ENCODE peak calls at places on chromosomes 4 and X, in eight cellular contexts. One of them, this sample, is unnamed.

GRCh38 chr4:140423106-140423505 is 4.3 kb downstream of the CLGN start:
- DNase-seq in GM23248: peak; percentile 69
- DNase-seq in mammary epithelial cell: no peak
- DNase-seq in hepatocyte: no peak
- DNase-seq in GM23338: no peak
- DNase-seq in endothelial cell of umbilical vein: no peak
- DNase-seq in K562: no peak
- DNase-seq in neural progenitor cell: no peak
- DNase-seq in this sample: peak; percentile 36

GRCh38 chrX:120428309-120428708 is 40.8 kb downstream of the LAMP2 start:
- DNase-seq in GM23248: no peak
- DNase-seq in mammary epithelial cell: peak; percentile 30
- DNase-seq in hepatocyte: peak; percentile 9
- DNase-seq in GM23338: no peak
- DNase-seq in endothelial cell of umbilical vein: peak; percentile 49
- DNase-seq in K562: no peak
- DNase-seq in neural progenitor cell: no peak
- DNase-seq in this sample: no peak

GRCh38 chr4:163693211-163693610 is 198.7 kb downstream of the TMA16 start:
- DNase-seq in GM23248: peak; percentile 16
- DNase-seq in mammary epithelial cell: no peak
- DNase-seq in hepatocyte: no peak
- DNase-seq in GM23338: no peak
- DNase-seq in endothelial cell of umbilical vein: no peak
- DNase-seq in K562: no peak
- DNase-seq in neural progenitor cell: no peak
- DNase-seq in this sample: peak; percentile 76

GRCh38 chr4:77172336-77172735 is 15.3 kb downstream of the CCNG2 start:
- DNase-seq in GM23248: peak; percentile 96
- DNase-seq in mammary epithelial cell: peak; percentile 91
- DNase-seq in hepatocyte: no peak
- DNase-seq in GM23338: no peak
- DNase-seq in endothelial cell of umbilical vein: no peak
- DNase-seq in K562: no peak
- DNase-seq in neural progenitor cell: no peak
- DNase-seq in this sample: peak; percentile 98

GRCh38 chrX:136577562-136577961 is 45.5 kb downstream of the VGLL1 start:
- DNase-seq in GM23248: peak; percentile 69
- DNase-seq in mammary epithelial cell: peak; percentile 37
- DNase-seq in hepatocyte: peak; percentile 61
- DNase-seq in GM23338: peak; percentile 66
- DNase-seq in endothelial cell of umbilical vein: peak; percentile 36
- DNase-seq in K562: peak; percentile 53
- DNase-seq in neural progenitor cell: peak; percentile 67
- DNase-seq in this sample: peak; percentile 4

GRCh38 chrX:47420264-47420663 is 49.9 kb downstream of the ZNF157 start:
- DNase-seq in GM23248: peak; percentile 2
- DNase-seq in mammary epithelial cell: no peak
- DNase-seq in hepatocyte: no peak
- DNase-seq in GM23338: no peak
- DNase-seq in endothelial cell of umbilical vein: no peak
- DNase-seq in K562: no peak
- DNase-seq in neural progenitor cell: no peak
- DNase-seq in this sample: no peak

GRCh38 chrX:45850775-45851433 is 650.2 kb upstream of the DIPK2B start:
- DNase-seq in GM23248: peak; percentile 60
- DNase-seq in mammary epithelial cell: peak; percentile 44
- DNase-seq in hepatocyte: peak; percentile 50
- DNase-seq in GM23338: peak; percentile 19
- DNase-seq in endothelial cell of umbilical vein: no peak
- DNase-seq in K562: no peak
- DNase-seq in neural progenitor cell: peak; percentile 63
- DNase-seq in this sample: peak; percentile 25

GRCh38 chr4:137952116-137952515 is 290.0 kb downstream of the SLC7A11 start:
- DNase-seq in GM23248: no peak
- DNase-seq in mammary epithelial cell: no peak
- DNase-seq in hepatocyte: peak; percentile 6
- DNase-seq in GM23338: no peak
- DNase-seq in endothelial cell of umbilical vein: no peak
- DNase-seq in K562: no peak
- DNase-seq in neural progenitor cell: no peak
- DNase-seq in this sample: no peak

GRCh38 chr4:168610911-168611530 is 114.2 kb downstream of the PALLD start:
- DNase-seq in GM23248: peak; percentile 74
- DNase-seq in mammary epithelial cell: no peak
- DNase-seq in hepatocyte: no peak
- DNase-seq in GM23338: no peak
- DNase-seq in endothelial cell of umbilical vein: no peak
- DNase-seq in K562: no peak
- DNase-seq in neural progenitor cell: no peak
- DNase-seq in this sample: no peak

GRCh38 chr4:157514711-157515110 is 294.2 kb downstream of the GRIA2 start:
- DNase-seq in GM23248: no peak
- DNase-seq in mammary epithelial cell: no peak
- DNase-seq in hepatocyte: no peak
- DNase-seq in GM23338: peak; percentile 72
- DNase-seq in endothelial cell of umbilical vein: no peak
- DNase-seq in K562: no peak
- DNase-seq in neural progenitor cell: peak; percentile 36
- DNase-seq in this sample: no peak

GRCh38 chr4:19030048-19030447 is 1008.5 kb upstream of the LCORL start:
- DNase-seq in GM23248: no peak
- DNase-seq in mammary epithelial cell: no peak
- DNase-seq in hepatocyte: no peak
- DNase-seq in GM23338: peak; percentile 26
- DNase-seq in endothelial cell of umbilical vein: no peak
- DNase-seq in K562: no peak
- DNase-seq in neural progenitor cell: peak; percentile 18
- DNase-seq in this sample: peak; percentile 59

GRCh38 chr4:15691346-15692140 is 9.9 kb downstream of the FAM200B start:
- DNase-seq in GM23248: peak; percentile 79
- DNase-seq in mammary epithelial cell: peak; percentile 27
- DNase-seq in hepatocyte: no peak
- DNase-seq in GM23338: no peak
- DNase-seq in endothelial cell of umbilical vein: peak; percentile 19
- DNase-seq in K562: no peak
- DNase-seq in neural progenitor cell: peak; percentile 23
- DNase-seq in this sample: peak; percentile 69

GRCh38 chrX:27439771-27440170 is 23.4 kb downstream of the PPP4R3C start:
- DNase-seq in GM23248: no peak
- DNase-seq in mammary epithelial cell: no peak
- DNase-seq in hepatocyte: no peak
- DNase-seq in GM23338: no peak
- DNase-seq in endothelial cell of umbilical vein: peak; percentile 70
- DNase-seq in K562: no peak
- DNase-seq in neural progenitor cell: no peak
- DNase-seq in this sample: no peak

GRCh38 chr4:128958194-128958593 is 135.1 kb downstream of the SCLT1 start:
- DNase-seq in GM23248: no peak
- DNase-seq in mammary epithelial cell: no peak
- DNase-seq in hepatocyte: peak; percentile 13
- DNase-seq in GM23338: no peak
- DNase-seq in endothelial cell of umbilical vein: no peak
- DNase-seq in K562: no peak
- DNase-seq in neural progenitor cell: no peak
- DNase-seq in this sample: no peak

GRCh38 chr4:106869551-106869950 is 166.6 kb downstream of the DKK2 start:
- DNase-seq in GM23248: peak; percentile 86
- DNase-seq in mammary epithelial cell: peak; percentile 72
- DNase-seq in hepatocyte: no peak
- DNase-seq in GM23338: no peak
- DNase-seq in endothelial cell of umbilical vein: no peak
- DNase-seq in K562: no peak
- DNase-seq in neural progenitor cell: no peak
- DNase-seq in this sample: peak; percentile 47

GRCh38 chr4:56261027-56261426 is 126.3 kb downstream of the AASDH start:
- DNase-seq in GM23248: no peak
- DNase-seq in mammary epithelial cell: no peak
- DNase-seq in hepatocyte: no peak
- DNase-seq in GM23338: no peak
- DNase-seq in endothelial cell of umbilical vein: no peak
- DNase-seq in K562: no peak
- DNase-seq in neural progenitor cell: no peak
- DNase-seq in this sample: no peak

GRCh38 chrX:15988661-15989603 is 134.3 kb upstream of the AP1S2 start:
- DNase-seq in GM23248: peak; percentile 73
- DNase-seq in mammary epithelial cell: peak; percentile 31
- DNase-seq in hepatocyte: peak; percentile 15
- DNase-seq in GM23338: peak; percentile 2
- DNase-seq in endothelial cell of umbilical vein: peak; percentile 74
- DNase-seq in K562: no peak
- DNase-seq in neural progenitor cell: no peak
- DNase-seq in this sample: peak; percentile 58

GRCh38 chrX:1918780-1919179 is 303.9 kb downstream of the ASMT start:
- DNase-seq in GM23248: no peak
- DNase-seq in mammary epithelial cell: no peak
- DNase-seq in hepatocyte: no peak
- DNase-seq in GM23338: no peak
- DNase-seq in endothelial cell of umbilical vein: no peak
- DNase-seq in K562: no peak
- DNase-seq in neural progenitor cell: no peak
- DNase-seq in this sample: no peak

GRCh38 chrX:120824021-120824420 is 51.6 kb downstream of the CT47B1 start:
- DNase-seq in GM23248: peak; percentile 7
- DNase-seq in mammary epithelial cell: no peak
- DNase-seq in hepatocyte: no peak
- DNase-seq in GM23338: no peak
- DNase-seq in endothelial cell of umbilical vein: no peak
- DNase-seq in K562: no peak
- DNase-seq in neural progenitor cell: no peak
- DNase-seq in this sample: no peak

GRCh38 chrX:16305187-16305586 is 137.9 kb downstream of the MAGEB17 start:
- DNase-seq in GM23248: no peak
- DNase-seq in mammary epithelial cell: no peak
- DNase-seq in hepatocyte: no peak
- DNase-seq in GM23338: no peak
- DNase-seq in endothelial cell of umbilical vein: no peak
- DNase-seq in K562: peak; percentile 2
- DNase-seq in neural progenitor cell: no peak
- DNase-seq in this sample: no peak

GRCh38 chrX:150926791-150927190 is 28.3 kb upstream of the CD99L2 start:
- DNase-seq in GM23248: no peak
- DNase-seq in mammary epithelial cell: no peak
- DNase-seq in hepatocyte: no peak
- DNase-seq in GM23338: no peak
- DNase-seq in endothelial cell of umbilical vein: no peak
- DNase-seq in K562: no peak
- DNase-seq in neural progenitor cell: no peak
- DNase-seq in this sample: no peak

GRCh38 chr4:12679217-12679616 is 804.9 kb downstream of the RAB28 start:
- DNase-seq in GM23248: peak; percentile 2
- DNase-seq in mammary epithelial cell: no peak
- DNase-seq in hepatocyte: no peak
- DNase-seq in GM23338: peak; percentile 51
- DNase-seq in endothelial cell of umbilical vein: no peak
- DNase-seq in K562: no peak
- DNase-seq in neural progenitor cell: no peak
- DNase-seq in this sample: no peak

GRCh38 chrX:3295731-3296130 is 50.7 kb downstream of the MXRA5 start:
- DNase-seq in GM23248: peak; percentile 13
- DNase-seq in mammary epithelial cell: peak; percentile 17
- DNase-seq in hepatocyte: no peak
- DNase-seq in GM23338: peak; percentile 70
- DNase-seq in endothelial cell of umbilical vein: peak; percentile 6
- DNase-seq in K562: peak; percentile 25
- DNase-seq in neural progenitor cell: peak; percentile 44
- DNase-seq in this sample: no peak

GRCh38 chrX:42094208-42094607 is 170.9 kb upstream of the CASK start:
- DNase-seq in GM23248: peak; percentile 2
- DNase-seq in mammary epithelial cell: no peak
- DNase-seq in hepatocyte: peak; percentile 12
- DNase-seq in GM23338: no peak
- DNase-seq in endothelial cell of umbilical vein: no peak
- DNase-seq in K562: no peak
- DNase-seq in neural progenitor cell: no peak
- DNase-seq in this sample: peak; percentile 14

GRCh38 chr4:180770265-180770664 is 1472.9 kb upstream of the TENM3 start:
- DNase-seq in GM23248: no peak
- DNase-seq in mammary epithelial cell: no peak
- DNase-seq in hepatocyte: no peak
- DNase-seq in GM23338: no peak
- DNase-seq in endothelial cell of umbilical vein: no peak
- DNase-seq in K562: no peak
- DNase-seq in neural progenitor cell: peak; percentile 76
- DNase-seq in this sample: no peak
- H2AFZ ChIP-seq in GM23248: no peak overlapping the region
- H2AFZ ChIP-seq in mammary epithelial cell: no peak overlapping the region
- H2AFZ ChIP-seq in hepatocyte: no peak overlapping the region
- H2AFZ ChIP-seq in GM23338: no peak overlapping the region
- H2AFZ ChIP-seq in endothelial cell of umbilical vein: no peak overlapping the region
- H2AFZ ChIP-seq in K562: no peak overlapping the region
- H2AFZ ChIP-seq in neural progenitor cell: no peak overlapping the region
- H2AFZ ChIP-seq in this sample: no peak overlapping the region

GRCh38 chrX:116490091-116490490 is 27.3 kb upstream of the CT83 start:
- DNase-seq in GM23248: peak; percentile 19
- DNase-seq in mammary epithelial cell: no peak
- DNase-seq in hepatocyte: no peak
- DNase-seq in GM23338: no peak
- DNase-seq in endothelial cell of umbilical vein: peak; percentile 1
- DNase-seq in K562: no peak
- DNase-seq in neural progenitor cell: no peak
- DNase-seq in this sample: no peak
- TF ChIP-seq EZH2 in GM23248: no peak
- TF ChIP-seq EZH2 in mammary epithelial cell: no peak
- TF ChIP-seq EZH2 in hepatocyte: no peak
- TF ChIP-seq EZH2 in GM23338: no peak
- TF ChIP-seq EZH2 in endothelial cell of umbilical vein: no peak
- TF ChIP-seq EZH2 in K562: no peak
- TF ChIP-seq EZH2 in neural progenitor cell: no peak
- TF ChIP-seq EZH2 in this sample: no peak

GRCh38 chrX:154355094-154355775 is 19.2 kb downstream of the FLNA start:
- DNase-seq in GM23248: no peak
- DNase-seq in mammary epithelial cell: no peak
- DNase-seq in hepatocyte: no peak
- DNase-seq in GM23338: no peak
- DNase-seq in endothelial cell of umbilical vein: no peak
- DNase-seq in K562: no peak
- DNase-seq in neural progenitor cell: no peak
- DNase-seq in this sample: no peak
- H3K36me3 ChIP-seq in GM23248: peaks cover 4% of the 10 kb centered on the region
- H3K36me3 ChIP-seq in mammary epithelial cell: peaks cover 15% of the 10 kb centered on the region
- H3K36me3 ChIP-seq in hepatocyte: no peaks in the 10 kb centered on the region
- H3K36me3 ChIP-seq in GM23338: peaks cover 17% of the 10 kb centered on the region
- H3K36me3 ChIP-seq in endothelial cell of umbilical vein: peaks cover 12% of the 10 kb centered on the region
- H3K36me3 ChIP-seq in K562: peaks cover 100% of the 10 kb centered on the region
- H3K36me3 ChIP-seq in neural progenitor cell: no peaks in the 10 kb centered on the region
- H3K36me3 ChIP-seq in this sample: peaks cover 17% of the 10 kb centered on the region

DNA sequence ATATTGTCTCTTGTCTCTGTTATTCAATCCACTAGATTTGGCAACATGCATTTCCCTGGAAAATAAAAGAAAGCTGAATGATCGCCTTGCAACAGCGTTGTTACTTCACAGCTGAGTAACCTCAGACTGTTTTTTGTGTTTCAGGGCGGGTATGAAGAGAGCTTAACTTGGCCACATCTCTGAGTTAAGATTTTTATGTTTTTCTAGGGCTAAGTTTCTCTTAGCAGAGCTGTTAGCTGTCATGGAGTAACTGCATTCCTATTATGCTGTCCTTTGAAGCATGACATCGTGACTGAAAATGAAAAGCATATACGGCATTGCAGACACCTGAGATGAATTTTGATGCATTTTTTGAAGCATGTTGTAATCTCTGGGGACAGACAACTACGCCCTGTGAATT is 1798.9 kb downstream of the PCDH7 start:
- DNase-seq in GM23248: no peak
- DNase-seq in mammary epithelial cell: no peak
- DNase-seq in hepatocyte: no peak
- DNase-seq in GM23338: no peak
- DNase-seq in endothelial cell of umbilical vein: no peak
- DNase-seq in K562: no peak
- DNase-seq in neural progenitor cell: no peak
- DNase-seq in this sample: no peak
- H2AFZ ChIP-seq in GM23248: no peak overlapping the region
- H2AFZ ChIP-seq in mammary epithelial cell: no peak overlapping the region
- H2AFZ ChIP-seq in hepatocyte: no peak overlapping the region
- H2AFZ ChIP-seq in GM23338: no peak overlapping the region
- H2AFZ ChIP-seq in endothelial cell of umbilical vein: no peak overlapping the region
- H2AFZ ChIP-seq in K562: no peak overlapping the region
- H2AFZ ChIP-seq in neural progenitor cell: peak overlapping the region; percentile 26
- H2AFZ ChIP-seq in this sample: peak overlapping the region; percentile 72

This sample was measured in astrocyte.